ENCODE peak calls at places on chromosome 12, in six cellular contexts. One of them, this sample, is unnamed.

GRCh38 chr12:95164656-95165055 is 52.6 kb downstream of the FGD6 start:
- DNase-seq in lung: no peak
- DNase-seq in body of pancreas: no peak
- DNase-seq in astrocyte: peak; percentile 63
- DNase-seq in breast epithelium: no peak
- DNase-seq in prostate gland: no peak
- DNase-seq in this sample: peak; percentile 71

GRCh38 chr12:15808250-15808971 is 19.2 kb upstream of the EPS8 start:
- DNase-seq in body of pancreas: no peak
- DNase-seq in prostate gland: no peak
- DNase-seq in lung: no peak
- DNase-seq in breast epithelium: no peak
- DNase-seq in astrocyte: peak; percentile 47
- DNase-seq in this sample: peak; percentile 72

GRCh38 chr12:99253068-99253467 is 394.5 kb upstream of the GARIN6 start:
- DNase-seq in astrocyte: no peak
- DNase-seq in breast epithelium: no peak
- DNase-seq in prostate gland: no peak
- DNase-seq in lung: no peak
- DNase-seq in body of pancreas: no peak
- DNase-seq in this sample: no peak

GRCh38 chr12:55929306-55929791 is 1.6 kb upstream of the DGKA start:
- DNase-seq in body of pancreas: no peak
- DNase-seq in lung: no peak
- DNase-seq in breast epithelium: no peak
- DNase-seq in prostate gland: no peak
- DNase-seq in astrocyte: no peak
- DNase-seq in this sample: peak; percentile 27

GRCh38 chr12:131053567-131053966 is 99.9 kb downstream of the ADGRD1 start:
- DNase-seq in lung: no peak
- DNase-seq in astrocyte: no peak
- DNase-seq in breast epithelium: no peak
- DNase-seq in prostate gland: no peak
- DNase-seq in body of pancreas: no peak
- DNase-seq in this sample: no peak

GRCh38 chr12:97946701-97947100 is 484.1 kb downstream of the RMST start:
- DNase-seq in astrocyte: no peak
- DNase-seq in body of pancreas: no peak
- DNase-seq in prostate gland: no peak
- DNase-seq in breast epithelium: no peak
- DNase-seq in lung: no peak
- DNase-seq in this sample: no peak

GRCh38 chr12:54439521-54440255 is 20.6 kb upstream of the ITGA5 start:
- DNase-seq in lung: no peak
- DNase-seq in astrocyte: peak; percentile 76
- DNase-seq in prostate gland: no peak
- DNase-seq in body of pancreas: no peak
- DNase-seq in breast epithelium: no peak
- DNase-seq in this sample: peak; percentile 88

GRCh38 chr12:10381912-10382628 is 7.8 kb downstream of the KLRK1 start:
- DNase-seq in prostate gland: no peak
- DNase-seq in astrocyte: no peak
- DNase-seq in lung: no peak
- DNase-seq in body of pancreas: no peak
- DNase-seq in breast epithelium: no peak
- DNase-seq in this sample: peak; percentile 35

GRCh38 chr12:53710098-53710497 is 17.2 kb downstream of the CALCOCO1 start:
- DNase-seq in prostate gland: no peak
- DNase-seq in body of pancreas: no peak
- DNase-seq in breast epithelium: no peak
- DNase-seq in lung: no peak
- DNase-seq in astrocyte: no peak
- DNase-seq in this sample: no peak

GRCh38 chr12:122520676-122521075 is 6.1 kb downstream of the RSRC2 start:
- DNase-seq in body of pancreas: no peak
- DNase-seq in breast epithelium: no peak
- DNase-seq in prostate gland: no peak
- DNase-seq in astrocyte: no peak
- DNase-seq in lung: no peak
- DNase-seq in this sample: no peak

GRCh38 chr12:26292596-26292995 is 97.2 kb downstream of the SSPN start:
- DNase-seq in lung: no peak
- DNase-seq in astrocyte: no peak
- DNase-seq in prostate gland: no peak
- DNase-seq in body of pancreas: no peak
- DNase-seq in breast epithelium: no peak
- DNase-seq in this sample: no peak

GRCh38 chr12:124994435-124994975 is 1.1 kb downstream of the BRI3BP start:
- DNase-seq in breast epithelium: no peak
- DNase-seq in lung: no peak
- DNase-seq in body of pancreas: peak; percentile 19
- DNase-seq in astrocyte: peak; percentile 4
- DNase-seq in prostate gland: no peak
- DNase-seq in this sample: no peak

GRCh38 chr12:57118711-57119271 is 7.6 kb upstream of the STAT6 start:
- DNase-seq in breast epithelium: no peak
- DNase-seq in prostate gland: no peak
- DNase-seq in body of pancreas: no peak
- DNase-seq in astrocyte: no peak
- DNase-seq in lung: no peak
- DNase-seq in this sample: peak; percentile 58

GRCh38 chr12:124687695-124688301 is 120.4 kb upstream of the NCOR2 start:
- DNase-seq in prostate gland: no peak
- DNase-seq in body of pancreas: no peak
- DNase-seq in astrocyte: no peak
- DNase-seq in breast epithelium: no peak
- DNase-seq in lung: no peak
- DNase-seq in this sample: peak; percentile 38

GRCh38 chr12:88578821-88579518 is 1.3 kb downstream of the KITLG start:
- DNase-seq in body of pancreas: peak; percentile 18
- DNase-seq in astrocyte: no peak
- DNase-seq in breast epithelium: no peak
- DNase-seq in prostate gland: no peak
- DNase-seq in lung: peak; percentile 53
- DNase-seq in this sample: peak; percentile 58

GRCh38 chr12:63307849-63308248 is 156.8 kb upstream of the AVPR1A start:
- DNase-seq in prostate gland: no peak
- DNase-seq in lung: no peak
- DNase-seq in astrocyte: no peak
- DNase-seq in body of pancreas: no peak
- DNase-seq in breast epithelium: no peak
- DNase-seq in this sample: peak; percentile 67

GRCh38 chr12:63306476-63306875 is 155.5 kb upstream of the AVPR1A start:
- DNase-seq in lung: no peak
- DNase-seq in body of pancreas: no peak
- DNase-seq in prostate gland: no peak
- DNase-seq in breast epithelium: no peak
- DNase-seq in astrocyte: no peak
- DNase-seq in this sample: no peak

GRCh38 chr12:63302269-63302940 is 151.4 kb upstream of the AVPR1A start:
- DNase-seq in breast epithelium: no peak
- DNase-seq in prostate gland: no peak
- DNase-seq in lung: no peak
- DNase-seq in astrocyte: no peak
- DNase-seq in body of pancreas: no peak
- DNase-seq in this sample: no peak

GRCh38 chr12:63302941-63303536 is 152.0 kb upstream of the AVPR1A start:
- DNase-seq in body of pancreas: no peak
- DNase-seq in astrocyte: no peak
- DNase-seq in breast epithelium: no peak
- DNase-seq in prostate gland: no peak
- DNase-seq in lung: no peak
- DNase-seq in this sample: no peak

DNA sequence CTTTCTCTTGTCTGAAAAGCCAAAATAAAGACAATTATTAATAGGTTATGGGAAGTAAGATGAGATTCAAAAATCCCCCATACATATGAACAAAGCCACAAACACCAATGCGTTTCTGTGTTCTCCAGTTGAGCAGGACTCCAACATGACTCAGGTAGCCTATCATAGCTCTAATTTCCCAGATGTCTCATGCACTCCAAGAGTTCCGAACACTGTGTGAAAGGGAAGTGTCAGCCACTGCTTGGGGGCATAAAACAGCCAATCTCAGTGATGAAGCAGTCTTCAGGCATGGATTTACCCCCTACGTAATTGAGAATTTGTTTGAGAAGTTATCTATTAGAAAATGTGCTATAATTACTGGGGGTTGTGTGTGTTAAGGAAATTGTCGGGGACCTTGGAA is 153.8 kb upstream of the AVPR1A start:
- DNase-seq in body of pancreas: no peak
- DNase-seq in lung: no peak
- DNase-seq in astrocyte: no peak
- DNase-seq in prostate gland: no peak
- DNase-seq in breast epithelium: no peak
- DNase-seq in this sample: no peak
- H3K4me1 ChIP-seq in body of pancreas: no peaks in the 10 kb centered on the region
- H3K4me1 ChIP-seq in lung: no peaks in the 10 kb centered on the region
- H3K4me1 ChIP-seq in astrocyte: peaks cover 12% of the 10 kb centered on the region
- H3K4me1 ChIP-seq in prostate gland: no peaks in the 10 kb centered on the region
- H3K4me1 ChIP-seq in breast epithelium: no peaks in the 10 kb centered on the region
- H3K4me1 ChIP-seq in this sample: no peaks in the 10 kb centered on the region

DNA sequence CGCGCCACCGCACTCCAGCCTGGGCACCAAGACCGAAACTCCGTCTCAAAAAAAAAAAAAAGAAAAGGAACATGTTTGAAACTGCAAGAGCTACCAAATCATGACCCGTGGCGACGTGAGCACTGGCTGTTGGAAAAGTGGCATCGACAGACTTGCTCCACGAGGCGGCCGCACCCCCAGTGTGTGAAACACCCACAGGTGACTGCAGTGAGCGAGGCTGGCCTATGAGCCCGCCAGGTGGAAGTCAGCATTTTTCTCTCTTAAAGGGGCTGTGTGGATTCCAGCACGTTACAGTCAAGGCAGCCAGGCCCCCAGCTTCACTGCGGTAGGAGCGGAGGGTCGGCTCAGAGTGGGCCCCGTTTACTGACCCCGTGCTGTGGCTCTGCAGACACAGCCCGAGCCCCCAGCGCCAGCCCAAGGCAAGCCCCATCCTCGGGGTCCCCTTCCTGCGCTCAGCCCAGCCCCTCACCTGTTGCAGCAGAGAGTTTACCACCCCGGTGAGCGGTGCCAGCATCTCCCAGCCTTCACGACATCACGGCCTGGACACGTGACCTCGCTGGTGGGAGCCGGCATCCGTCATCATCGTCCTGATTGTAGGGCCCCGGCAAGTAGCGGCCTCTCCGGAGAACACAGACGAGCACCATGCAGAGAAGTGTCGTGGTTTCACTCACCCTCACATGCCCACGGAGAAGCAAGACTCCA is 54.3 kb upstream of the FBRSL1 start:
- DNase-seq in lung: no peak
- DNase-seq in astrocyte: no peak
- DNase-seq in breast epithelium: no peak
- DNase-seq in body of pancreas: no peak
- DNase-seq in prostate gland: no peak
- DNase-seq in this sample: no peak
- H3K27me3 ChIP-seq in lung: no peaks in the 10 kb centered on the region
- H3K27me3 ChIP-seq in astrocyte: peaks cover 17% of the 10 kb centered on the region
- H3K27me3 ChIP-seq in breast epithelium: no peaks in the 10 kb centered on the region
- H3K27me3 ChIP-seq in body of pancreas: no peaks in the 10 kb centered on the region
- H3K27me3 ChIP-seq in prostate gland: peaks cover 3% of the 10 kb centered on the region
- H3K27me3 ChIP-seq in this sample: peaks cover 36% of the 10 kb centered on the region

GRCh38 chr12:62651138-62651537 is 184.5 kb downstream of the MON2 start:
- DNase-seq in prostate gland: no peak
- DNase-seq in body of pancreas: no peak
- DNase-seq in lung: no peak
- DNase-seq in breast epithelium: no peak
- DNase-seq in astrocyte: no peak
- DNase-seq in this sample: no peak

GRCh38 chr12:62655524-62656160 is 189.0 kb downstream of the MON2 start:
- DNase-seq in prostate gland: no peak
- DNase-seq in breast epithelium: no peak
- DNase-seq in lung: no peak
- DNase-seq in astrocyte: no peak
- DNase-seq in body of pancreas: no peak
- DNase-seq in this sample: no peak

GRCh38 chr12:62653304-62653703 is 186.7 kb downstream of the MON2 start:
- DNase-seq in astrocyte: no peak
- DNase-seq in lung: no peak
- DNase-seq in prostate gland: no peak
- DNase-seq in breast epithelium: no peak
- DNase-seq in body of pancreas: no peak
- DNase-seq in this sample: no peak

GRCh38 chr12:62654558-62655241 is 188.1 kb downstream of the MON2 start:
- DNase-seq in lung: no peak
- DNase-seq in astrocyte: no peak
- DNase-seq in breast epithelium: no peak
- DNase-seq in body of pancreas: no peak
- DNase-seq in prostate gland: no peak
- DNase-seq in this sample: no peak

GRCh38 chr12:62653740-62654139 is 187.1 kb downstream of the MON2 start:
- DNase-seq in lung: no peak
- DNase-seq in prostate gland: no peak
- DNase-seq in breast epithelium: no peak
- DNase-seq in body of pancreas: no peak
- DNase-seq in astrocyte: no peak
- DNase-seq in this sample: no peak
- H3K4me1 ChIP-seq in lung: no peaks in the 10 kb centered on the region
- H3K4me1 ChIP-seq in prostate gland: no peaks in the 10 kb centered on the region
- H3K4me1 ChIP-seq in breast epithelium: no peaks in the 10 kb centered on the region
- H3K4me1 ChIP-seq in body of pancreas: no peaks in the 10 kb centered on the region
- H3K4me1 ChIP-seq in astrocyte: no peaks in the 10 kb centered on the region
- H3K4me1 ChIP-seq in this sample: no peaks in the 10 kb centered on the region

GRCh38 chr12:71187379-71187778 is 29.6 kb upstream of the TSPAN8 start:
- DNase-seq in astrocyte: no peak
- DNase-seq in breast epithelium: no peak
- DNase-seq in prostate gland: no peak
- DNase-seq in lung: no peak
- DNase-seq in body of pancreas: no peak
- DNase-seq in this sample: no peak

GRCh38 chr12:71193041-71193440 is 35.2 kb upstream of the TSPAN8 start:
- DNase-seq in prostate gland: no peak
- DNase-seq in body of pancreas: no peak
- DNase-seq in astrocyte: no peak
- DNase-seq in lung: no peak
- DNase-seq in breast epithelium: no peak
- DNase-seq in this sample: no peak

GRCh38 chr12:71194657-71195056 is 36.9 kb upstream of the TSPAN8 start:
- DNase-seq in lung: no peak
- DNase-seq in astrocyte: peak; percentile 8
- DNase-seq in breast epithelium: no peak
- DNase-seq in body of pancreas: no peak
- DNase-seq in prostate gland: no peak
- DNase-seq in this sample: no peak

GRCh38 chr12:71191509-71192196 is 33.9 kb upstream of the TSPAN8 start:
- DNase-seq in prostate gland: no peak
- DNase-seq in breast epithelium: no peak
- DNase-seq in lung: no peak
- DNase-seq in astrocyte: no peak
- DNase-seq in body of pancreas: no peak
- DNase-seq in this sample: no peak

DNA sequence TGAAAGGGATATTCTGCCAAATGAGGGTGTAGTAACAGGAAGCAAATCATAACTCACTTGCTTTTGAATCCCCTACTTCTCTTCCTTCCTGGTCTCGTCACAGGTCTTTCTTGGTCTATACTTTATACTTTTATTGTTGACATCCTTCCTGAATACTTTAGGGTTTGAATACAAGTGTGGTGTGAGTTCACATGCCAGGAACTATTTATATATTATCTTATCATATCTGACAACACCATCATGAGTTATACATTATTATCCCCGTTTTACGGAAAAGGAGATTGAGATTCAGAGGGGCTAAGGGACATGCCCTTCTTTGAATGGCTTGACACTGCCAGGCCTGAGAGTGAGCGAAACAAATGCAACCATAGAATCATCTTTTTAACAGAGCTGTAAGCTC is 33.0 kb upstream of the TSPAN8 start:
- DNase-seq in prostate gland: no peak
- DNase-seq in body of pancreas: no peak
- DNase-seq in breast epithelium: no peak
- DNase-seq in astrocyte: no peak
- DNase-seq in lung: no peak
- DNase-seq in this sample: no peak
- H3K27me3 ChIP-seq in prostate gland: no peaks in the 10 kb centered on the region
- H3K27me3 ChIP-seq in body of pancreas: no peaks in the 10 kb centered on the region
- H3K27me3 ChIP-seq in breast epithelium: no peaks in the 10 kb centered on the region
- H3K27me3 ChIP-seq in astrocyte: no peaks in the 10 kb centered on the region
- H3K27me3 ChIP-seq in lung: no peaks in the 10 kb centered on the region
- H3K27me3 ChIP-seq in this sample: no peaks in the 10 kb centered on the region

This sample was measured in osteoblast.